ENCODE peak calls at places on chromosomes 5 and 9, in seven cellular contexts. R is foreskin fibroblast, V is thyroid gland, F is endothelial cell, C is lower leg skin, S is choroid plexus epithelial cell, J is transverse colon. W is an unnamed sample.

GRCh38 chr5:126864042-126864688 is 87.2 kb downstream of the LMNB1 start:
- DNase-seq in R (no peak), V (no peak), F (no peak), C (no peak), S (no peak), J (no peak), W (no peak)

GRCh38 chr5:116046823-116047222 is 14.6 kb downstream of the ARL14EPL start:
- DNase-seq in R (no peak), V (no peak), F (no peak), C (no peak), S (no peak), J (no peak), W (no peak)

GRCh38 chr5:16886366-16886736 is 49.7 kb downstream of the MYO10 start:
- DNase-seq in R (peak), V (no peak), F (no peak), C (no peak), S (peak), J (no peak), W (peak)

GRCh38 chr5:179234563-179235135 is 110.6 kb downstream of the ADAMTS2 start:
- DNase-seq in R (no peak), V (no peak), F (no peak), C (peak), S (no peak), J (peak), W (no peak)

GRCh38 chr9:117403403-117403811 is 11.4 kb downstream of the ASTN2 start:
- DNase-seq in R (no peak), V (no peak), F (no peak), C (no peak), S (no peak), J (no peak), W (no peak)

GRCh38 chr5:12704955-12705354 is 800.7 kb upstream of the CTNND2 start:
- DNase-seq in R (no peak), V (no peak), F (no peak), C (no peak), S (no peak), J (no peak), W (no peak)

GRCh38 chr5:163503106-163504090 is 2.0 kb upstream of the MAT2B start:
- DNase-seq in R (peak), V (peak), F (peak), C (peak), S (peak), J (peak), W (peak)

GRCh38 chr5:139847790-139848507 is 52.3 kb downstream of the PSD2 start:
- DNase-seq in R (no peak), V (peak), F (peak), C (no peak), S (no peak), J (peak), W (peak)

GRCh38 chr5:14144586-14145355 is 1.6 kb downstream of the TRIO start:
- DNase-seq in R (peak), V (peak), F (peak), C (peak), S (peak), J (peak), W (peak)

GRCh38 chr5:147751156-147751830 is 31.2 kb downstream of the JAKMIP2 start:
- DNase-seq in R (no peak), V (no peak), F (no peak), C (no peak), S (no peak), J (no peak), W (no peak)

GRCh38 chr5:76838481-76839261 is 11.1 kb upstream of the S100Z start:
- DNase-seq in R (peak), V (no peak), F (no peak), C (peak), S (no peak), J (peak), W (peak)

GRCh38 chr9:124427281-124427680 is 12.0 kb upstream of the PSMB7 start:
- DNase-seq in R (no peak), V (no peak), F (no peak), C (peak), S (no peak), J (no peak), W (no peak)

GRCh38 chr9:136799079-136799853 is 3.1 kb downstream of the CCDC183 start:
- DNase-seq in R (no peak), V (peak), F (no peak), C (no peak), S (no peak), J (peak), W (no peak)

GRCh38 chr9:135992486-135993408 is 31.6 kb upstream of the UBAC1 start:
- DNase-seq in R (peak), V (peak), F (peak), C (peak), S (peak), J (peak), W (peak)

GRCh38 chr9:107733530-107733907 is 243.9 kb upstream of the KLF4 start:
- DNase-seq in R (peak), V (peak), F (no peak), C (peak), S (no peak), J (peak), W (peak)

GRCh38 chr5:175378444-175379028 is 65.4 kb downstream of the DRD1 start:
- DNase-seq in R (no peak), V (no peak), F (no peak), C (no peak), S (no peak), J (no peak), W (peak)

GRCh38 chr9:137422668-137423000 is 328 bp downstream of the EXD3 start:
- DNase-seq in R (peak), V (no peak), F (peak), C (no peak), S (no peak), J (peak), W (peak)

GRCh38 chr9:119216891-119217290 is 152.3 kb downstream of the BRINP1 start:
- DNase-seq in R (no peak), V (peak), F (no peak), C (no peak), S (no peak), J (peak), W (peak)

GRCh38 chr5:121171834-121172233 is 679.8 kb upstream of the FTMT start:
- DNase-seq in R (peak), V (no peak), F (no peak), C (no peak), S (peak), J (no peak), W (peak)

GRCh38 chr5:121171361-121171760 is 680.3 kb upstream of the FTMT start:
- DNase-seq in R (no peak), V (no peak), F (no peak), C (no peak), S (no peak), J (no peak), W (no peak)

GRCh38 chr5:121174351-121174750 is 677.3 kb upstream of the FTMT start:
- DNase-seq in R (peak), V (no peak), F (no peak), C (no peak), S (peak), J (no peak), W (peak)

GRCh38 chr5:121175986-121176385 is 675.7 kb upstream of the FTMT start:
- DNase-seq in R (no peak), V (no peak), F (no peak), C (no peak), S (no peak), J (no peak), W (no peak)
- TF ChIP-seq CTCF in R (no peak), V (no peak), F (no peak), C (no peak), S (no peak), J (no peak), W (no peak)

GRCh38 chr9:38707885-38708640 is 11.9 kb downstream of the FAM240B start:
- DNase-seq in R (no peak), V (no peak), F (no peak), C (no peak), S (peak), J (no peak), W (no peak)
- TF ChIP-seq CTCF in R (no peak), V (peak), F (peak), C (no peak), S (peak), J (peak), W (no peak)

DNA sequence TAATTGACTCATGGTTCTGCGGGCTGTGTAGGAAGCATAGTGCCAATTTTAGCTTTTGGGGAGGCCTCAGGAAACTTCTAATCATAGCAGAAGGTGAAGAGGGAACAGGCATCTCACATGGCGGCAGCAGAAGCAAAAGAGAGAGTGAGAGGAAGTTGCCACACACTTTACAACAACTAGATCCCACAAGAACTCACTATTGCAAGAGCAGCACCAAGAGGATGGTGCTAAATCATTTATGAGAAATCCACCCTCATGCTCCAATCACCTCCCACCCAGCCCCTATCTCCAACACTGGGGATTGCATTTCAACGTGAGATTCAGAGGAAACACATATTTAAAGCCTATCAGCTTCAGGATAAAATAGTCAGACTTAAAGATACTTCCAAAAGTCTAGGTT is 36.1 kb upstream of the LPAR1 start:
- DNase-seq in R (no peak), V (no peak), F (no peak), C (no peak), S (peak), J (no peak), W (no peak)
- TF ChIP-seq CTCF in R (no peak), V (no peak), F (peak), C (no peak), S (peak), J (no peak), W (no peak)

GRCh38 chr9:94482110-94482509 is 72.8 kb upstream of the PCAT7 start:
- DNase-seq in R (no peak), V (no peak), F (no peak), C (no peak), S (no peak), J (no peak), W (no peak)

GRCh38 chr9:94478755-94479730 is 75.8 kb upstream of the PCAT7 start:
- DNase-seq in R (no peak), V (no peak), F (no peak), C (no peak), S (no peak), J (no peak), W (no peak)

GRCh38 chr9:94479757-94480156 is 75.1 kb upstream of the PCAT7 start:
- DNase-seq in R (no peak), V (no peak), F (no peak), C (no peak), S (no peak), J (no peak), W (no peak)

GRCh38 chr9:94480205-94480604 is 74.7 kb upstream of the PCAT7 start:
- DNase-seq in R (no peak), V (no peak), F (no peak), C (no peak), S (no peak), J (no peak), W (no peak)
- TF ChIP-seq CTCF in R (no peak), V (no peak), F (no peak), C (no peak), S (no peak), J (no peak), W (no peak)

DNA sequence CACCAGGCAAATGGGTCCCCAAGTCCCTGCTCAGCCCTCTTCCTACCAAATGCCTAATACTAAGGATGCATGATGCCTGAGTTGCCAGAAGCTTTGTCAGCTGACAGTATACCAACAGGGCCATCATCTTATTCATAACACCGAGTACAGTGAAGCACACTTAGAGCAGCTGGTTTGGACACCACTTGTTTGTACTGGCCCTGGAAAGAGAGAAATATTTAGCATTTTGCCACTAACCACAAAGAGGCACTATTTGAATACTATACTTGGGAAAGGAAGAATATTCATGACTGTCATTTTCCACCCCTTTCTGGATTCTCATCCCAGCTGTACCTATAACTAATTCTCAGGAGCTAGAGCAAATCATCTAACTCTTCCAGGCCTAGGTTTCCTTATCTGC is 364.4 kb upstream of the KIF2A start:
- DNase-seq in R (peak), V (no peak), F (no peak), C (no peak), S (no peak), J (no peak), W (peak)
- TF ChIP-seq CTCF in R (no peak), V (no peak), F (no peak), C (no peak), S (no peak), J (no peak), W (no peak)

DNA sequence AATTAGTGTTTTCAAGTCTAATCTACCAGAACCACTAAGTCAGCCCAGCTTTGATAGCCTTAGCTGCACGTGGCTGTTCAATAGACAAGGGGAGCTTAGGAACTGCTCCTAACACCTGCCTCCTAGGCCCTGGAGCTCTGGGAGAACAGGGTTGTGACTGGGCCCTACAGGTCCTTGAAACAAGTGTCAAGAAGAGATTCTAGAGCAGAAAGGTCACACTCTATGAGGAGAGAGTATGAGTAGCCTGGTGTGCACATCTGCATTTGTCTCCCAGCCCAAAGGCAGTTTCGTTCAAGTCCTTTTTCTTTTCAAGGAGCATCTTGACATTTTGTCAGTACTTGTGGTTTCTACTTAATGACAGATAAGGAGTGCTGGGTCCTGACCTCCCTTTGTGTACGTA is 206.1 kb downstream of the PRELID2 start:
- DNase-seq in R (no peak), V (no peak), F (no peak), C (no peak), S (no peak), J (no peak), W (no peak)
- TF ChIP-seq CTCF in R (no peak), V (no peak), F (no peak), C (no peak), S (no peak), J (no peak), W (no peak)